ENCODE peak calls at places on chromosomes 12 and 14, in seven cellular contexts. J, X, K, H, D, C and A are unnamed samples.

GRCh38 chr12:116469344-116469743 is 89.8 kb upstream of the MAP1LC3B2 start:
- DNase-seq in J (no peak), X (no peak), K (no peak), H (no peak), D (no peak), C (no peak), A (no peak)

GRCh38 chr14:75452900-75453816 is 25.3 kb downstream of the JDP2 start:
- DNase-seq in J (no peak), X (peak), K (peak), H (peak), D (peak), C (peak), A (peak)

GRCh38 chr12:60714141-60714900 is 1118.5 kb downstream of the SLC16A7 start:
- DNase-seq in J (no peak), X (no peak), K (no peak), H (no peak), D (no peak), C (no peak), A (no peak)

GRCh38 chr12:57740656-57741412 is 2.3 kb upstream of the AGAP2 start:
- DNase-seq in J (no peak), X (no peak), K (no peak), H (peak), D (no peak), C (no peak), A (no peak)

GRCh38 chr14:69710378-69710777 is 56.6 kb upstream of the SRSF5 start:
- DNase-seq in J (no peak), X (no peak), K (no peak), H (no peak), D (no peak), C (no peak), A (no peak)

GRCh38 chr14:35712466-35712865 is 96.6 kb downstream of the RALGAPA1 start:
- DNase-seq in J (no peak), X (no peak), K (no peak), H (no peak), D (no peak), C (no peak), A (no peak)

GRCh38 chr14:21454843-21455550 is 926 bp downstream of the CHD8 start:
- DNase-seq in J (no peak), X (no peak), K (no peak), H (no peak), D (no peak), C (peak), A (no peak)

GRCh38 chr14:99349721-99350495 is 77.9 kb upstream of the BCL11B start:
- DNase-seq in J (no peak), X (no peak), K (no peak), H (no peak), D (no peak), C (no peak), A (no peak)

GRCh38 chr14:68816183-68816942 is 23.5 kb upstream of the ZFP36L1 start:
- DNase-seq in J (no peak), X (peak), K (peak), H (peak), D (peak), C (peak), A (peak)

GRCh38 chr12:99111600-99111999 is 466.5 kb downstream of the APAF1 start:
- DNase-seq in J (no peak), X (peak), K (no peak), H (no peak), D (no peak), C (no peak), A (no peak)

GRCh38 chr14:55354500-55354899 is 57.1 kb downstream of the ATG14 start:
- DNase-seq in J (peak), X (peak), K (peak), H (peak), D (peak), C (peak), A (peak)

GRCh38 chr12:93244514-93245077 is 133.1 kb upstream of the NUDT4 start:
- DNase-seq in J (no peak), X (no peak), K (no peak), H (no peak), D (no peak), C (no peak), A (no peak)

GRCh38 chr12:44157359-44157758 is 321.5 kb downstream of the TMEM117 start:
- DNase-seq in J (no peak), X (no peak), K (no peak), H (no peak), D (no peak), C (no peak), A (no peak)

GRCh38 chr12:89225808-89226368 is 126.4 kb downstream of the DUSP6 start:
- DNase-seq in J (peak), X (peak), K (no peak), H (peak), D (no peak), C (peak), A (no peak)

GRCh38 chr14:59314019-59314608 is 125.6 kb downstream of the DAAM1 start:
- DNase-seq in J (no peak), X (no peak), K (no peak), H (no peak), D (no peak), C (peak), A (no peak)

GRCh38 chr12:25979563-25979962 is 21.1 kb downstream of the RASSF8 start:
- DNase-seq in J (no peak), X (no peak), K (no peak), H (no peak), D (no peak), C (peak), A (no peak)

GRCh38 chr14:88613552-88614010 is 50.7 kb downstream of the ZC3H14 start:
- DNase-seq in J (no peak), X (no peak), K (no peak), H (no peak), D (no peak), C (peak), A (no peak)

GRCh38 chr14:23481362-23481970 is 12.0 kb downstream of the NGDN start:
- DNase-seq in J (no peak), X (peak), K (no peak), H (no peak), D (no peak), C (peak), A (peak)

GRCh38 chr14:90454041-90455000 is 57.5 kb downstream of the CALM1 start:
- DNase-seq in J (peak), X (peak), K (peak), H (peak), D (peak), C (peak), A (peak)

GRCh38 chr12:104569348-104570173 is 112.8 kb downstream of the CHST11 start:
- DNase-seq in J (no peak), X (no peak), K (no peak), H (no peak), D (no peak), C (no peak), A (no peak)

GRCh38 chr14:55780156-55780946 is 200.3 kb downstream of the KTN1 start:
- DNase-seq in J (no peak), X (no peak), K (no peak), H (peak), D (no peak), C (peak), A (no peak)

GRCh38 chr12:52275686-52276085 is 1.2 kb downstream of the KRT86 start:
- DNase-seq in J (no peak), X (no peak), K (no peak), H (no peak), D (no peak), C (no peak), A (no peak)

GRCh38 chr12:55738113-55739024 is 4.6 kb upstream of the GDF11 start:
- DNase-seq in J (peak), X (peak), K (peak), H (peak), D (peak), C (peak), A (peak)

GRCh38 chr12:40735551-40736230 is 43.5 kb downstream of the CNTN1 start:
- DNase-seq in J (no peak), X (no peak), K (peak), H (no peak), D (no peak), C (no peak), A (no peak)

GRCh38 chr14:53850714-53851296 is 105.8 kb downstream of the BMP4 start:
- DNase-seq in J (peak), X (no peak), K (no peak), H (no peak), D (no peak), C (peak), A (no peak)

DNA sequence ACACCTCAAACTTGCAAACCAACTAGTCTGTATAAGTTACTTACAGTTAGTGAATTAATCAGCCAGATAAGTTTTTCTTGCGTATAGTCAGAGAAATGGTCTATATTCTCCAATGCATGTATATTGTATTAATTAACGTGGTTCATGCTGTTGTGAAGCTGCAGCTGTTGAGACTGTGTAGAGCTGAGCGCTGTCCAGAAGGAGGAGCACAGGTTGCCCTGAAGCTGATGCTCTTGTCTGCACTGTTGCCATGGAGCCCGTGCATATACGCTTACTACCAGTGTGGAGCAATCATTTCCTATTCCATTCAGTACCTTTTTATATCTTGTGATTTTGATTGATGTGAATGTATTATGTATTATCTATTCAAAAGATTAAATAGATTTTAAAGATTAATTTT is 74.3 kb upstream of the ARID2 start:
- DNase-seq in J (no peak), X (peak), K (peak), H (no peak), D (no peak), C (peak), A (no peak)
- TF ChIP-seq CTCF in J (peak), X (no peak), K (no peak), H (no peak), D (no peak), C (peak), A (no peak)

DNA sequence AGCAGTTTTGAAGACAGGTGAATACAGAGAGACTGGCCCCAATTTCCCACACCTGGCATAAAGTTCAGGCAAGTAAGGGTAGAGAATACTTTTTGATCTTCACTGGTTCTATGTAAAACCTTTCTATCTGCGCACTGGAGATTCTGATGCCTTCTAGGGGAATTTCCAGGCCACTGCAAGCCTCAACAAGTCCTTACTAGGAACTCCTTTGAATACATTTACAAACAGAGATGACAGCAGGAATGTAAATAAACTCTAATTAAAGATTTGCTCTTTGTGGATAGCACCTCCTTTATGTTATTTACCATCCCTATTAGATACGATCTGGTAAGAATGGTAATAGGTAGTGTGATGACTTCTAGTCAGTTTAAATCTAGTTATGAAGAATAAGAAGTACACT is 69.2 kb downstream of the NTN4 start:
- DNase-seq in J (no peak), X (peak), K (no peak), H (no peak), D (no peak), C (peak), A (no peak)
- TF ChIP-seq CTCF in J (peak), X (peak), K (no peak), H (no peak), D (peak), C (no peak), A (no peak)

GRCh38 chr12:2998789-2999264 is 39.6 kb downstream of the TEAD4 start:
- DNase-seq in J (no peak), X (peak), K (peak), H (peak), D (no peak), C (no peak), A (no peak)

GRCh38 chr12:3002636-3003035 is 43.4 kb downstream of the TEAD4 start:
- DNase-seq in J (no peak), X (no peak), K (no peak), H (no peak), D (no peak), C (peak), A (no peak)

GRCh38 chr12:2997989-2998670 is 38.9 kb downstream of the TEAD4 start:
- DNase-seq in J (no peak), X (no peak), K (no peak), H (no peak), D (no peak), C (no peak), A (no peak)

GRCh38 chr12:2999265-2999841 is 40.2 kb downstream of the TEAD4 start:
- DNase-seq in J (no peak), X (peak), K (peak), H (peak), D (no peak), C (no peak), A (no peak)

DNA sequence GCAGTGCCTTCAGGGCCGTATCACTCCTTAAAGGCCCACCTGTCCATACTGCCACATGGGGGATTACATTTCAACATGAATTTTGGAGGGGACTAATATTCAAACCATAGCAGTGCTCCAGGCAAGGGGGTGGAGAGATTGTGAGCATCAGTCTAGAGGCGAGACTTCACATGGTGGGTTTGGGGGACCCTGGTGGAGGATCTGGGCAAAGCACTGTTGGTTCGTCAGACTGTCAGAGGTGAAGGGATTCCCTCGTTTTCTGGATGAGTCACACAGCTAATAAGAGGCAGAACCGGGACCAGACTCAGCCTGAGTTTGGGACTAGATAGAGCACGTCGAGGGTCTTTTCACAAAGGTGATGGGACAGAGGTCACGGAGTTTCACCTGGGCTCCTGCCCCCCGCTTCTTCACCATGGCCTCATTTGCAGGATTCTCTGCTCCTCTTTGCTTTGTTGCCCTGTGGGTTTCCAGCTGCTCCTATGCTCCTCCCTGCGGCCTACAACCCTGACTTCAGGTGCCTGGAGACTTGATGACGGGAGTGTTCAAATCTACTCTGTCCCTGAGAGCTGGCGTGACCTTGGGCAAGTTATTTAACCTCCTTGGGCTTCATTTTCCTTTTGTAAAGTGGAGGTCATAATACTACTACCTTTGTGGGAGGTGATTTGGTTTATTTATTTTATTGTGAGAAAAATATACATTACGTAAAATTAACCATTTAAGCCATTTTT is 41.5 kb downstream of the TEAD4 start:
- DNase-seq in J (no peak), X (peak), K (peak), H (no peak), D (no peak), C (no peak), A (no peak)
- TF ChIP-seq CTCF in J (peak), X (peak), K (peak), H (no peak), D (peak), C (peak), A (peak)

DNA sequence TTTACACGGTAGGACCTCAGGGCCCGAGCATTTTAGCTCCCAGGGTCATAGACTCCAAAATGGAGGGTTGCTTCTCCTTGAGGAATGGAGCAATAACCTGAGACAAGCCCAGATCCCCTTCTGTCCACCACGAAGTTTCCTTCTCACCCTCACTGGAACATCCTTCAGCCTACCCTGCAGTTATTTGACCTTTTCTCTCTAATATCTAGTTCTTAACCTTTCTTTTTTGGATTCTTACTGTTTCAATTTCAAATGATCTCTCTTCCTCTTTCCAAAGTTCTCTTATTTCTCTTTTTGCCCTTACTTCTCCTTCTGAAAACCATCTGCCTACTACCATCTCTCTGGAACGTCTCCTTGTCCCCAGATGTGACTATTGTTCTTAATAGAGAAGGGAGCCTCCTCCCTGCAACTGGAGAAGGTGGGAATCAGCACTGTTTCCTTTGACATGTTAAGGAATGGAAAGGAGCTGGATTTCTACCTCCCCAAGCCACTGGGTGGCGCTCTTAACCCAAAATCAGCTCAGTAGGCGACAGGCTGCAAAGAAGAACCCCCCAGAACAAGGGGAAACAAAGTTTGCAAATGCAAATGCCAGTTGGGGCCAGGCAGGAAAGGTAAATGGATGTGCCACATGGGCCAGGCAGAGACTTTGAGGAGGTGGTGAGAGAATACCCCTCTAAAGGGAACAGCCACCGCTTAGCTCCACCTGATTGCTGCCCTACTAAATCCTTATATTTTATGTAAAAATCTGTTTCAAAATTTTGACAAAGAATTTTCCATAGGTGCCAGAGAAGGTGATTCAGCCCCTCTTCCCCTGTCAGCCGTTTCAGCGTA is 22.4 kb upstream of the PDE1B start:
- DNase-seq in J (peak), X (peak), K (peak), H (peak), D (peak), C (peak), A (peak)
- TF ChIP-seq CTCF in J (peak), X (peak), K (peak), H (peak), D (peak), C (peak), A (peak)

GRCh38 chr12:111137968-111138367 is 217.6 kb upstream of the MYL2 start:
- DNase-seq in J (no peak), X (no peak), K (no peak), H (no peak), D (no peak), C (no peak), A (no peak)
- TF ChIP-seq CTCF in J (no peak), X (no peak), K (no peak), H (no peak), D (no peak), C (no peak), A (no peak)

GRCh38 chr14:28671425-28671824 is 95.2 kb upstream of the FOXG1 start:
- DNase-seq in J (no peak), X (no peak), K (no peak), H (no peak), D (no peak), C (peak), A (no peak)
- TF ChIP-seq CTCF in J (no peak), X (no peak), K (no peak), H (no peak), D (no peak), C (no peak), A (no peak)

GRCh38 chr14:32697704-32698103 is 241.0 kb upstream of the NPAS3 start:
- DNase-seq in J (no peak), X (no peak), K (no peak), H (no peak), D (no peak), C (peak), A (no peak)
- TF ChIP-seq CTCF in J (no peak), X (no peak), K (no peak), H (no peak), D (no peak), C (no peak), A (no peak)

GRCh38 chr14:57823015-57823660 is 42.8 kb downstream of the SLC35F4 start:
- DNase-seq in J (no peak), X (no peak), K (no peak), H (no peak), D (no peak), C (peak), A (no peak)
- TF ChIP-seq CTCF in J (no peak), X (no peak), K (no peak), H (no peak), D (no peak), C (no peak), A (no peak)